ENCODE peak calls at places on chromosomes 7 and 10, in six cellular contexts. H is A673, N is brain microvascular endothelial cell, M is astrocyte of the spinal cord, L is LNCaP clone FGC, J is tibial artery. U is an unnamed sample.

GRCh38 chr7:44969049-44969700 is 9.6 kb downstream of the MYO1G start:
- DNase-seq in M (no peak), J (no peak), L (no peak), H (no peak), N (no peak), U (no peak)

GRCh38 chr10:60572511-60573194 is 183.0 kb upstream of the ANK3 start:
- DNase-seq in M (peak), H (peak), N (peak), J (no peak), L (peak), U (peak)

GRCh38 chr7:22858640-22859561 is 36.3 kb upstream of the TOMM7 start:
- DNase-seq in M (peak), H (peak), J (no peak), L (no peak), N (peak), U (peak)

GRCh38 chr7:49398730-49399129 is 374.7 kb upstream of the VWC2 start:
- DNase-seq in M (peak), N (no peak), H (no peak), L (no peak), J (no peak), U (peak)

GRCh38 chr7:100476903-100477870 is 1.8 kb downstream of the TSC22D4 start:
- DNase-seq in N (no peak), H (no peak), J (no peak), L (no peak), M (no peak), U (no peak)

GRCh38 chr7:4103352-4104091 is 578.6 kb upstream of the FOXK1 start:
- DNase-seq in H (peak), N (peak), M (peak), J (no peak), L (no peak), U (no peak)

GRCh38 chr10:47040041-47040491 is 128.8 kb downstream of the PTPN20 start:
- DNase-seq in L (no peak), N (no peak), H (no peak), J (no peak), M (no peak), U (no peak)

GRCh38 chr10:70267161-70267933 is 16.5 kb downstream of the NPFFR1 start:
- DNase-seq in N (peak), L (no peak), J (peak), M (peak), H (peak), U (peak)

GRCh38 chr10:50510517-50511473 is 113.0 kb downstream of the SGMS1 start:
- DNase-seq in N (no peak), H (no peak), J (no peak), M (peak), L (peak), U (no peak)

GRCh38 chr10:115093286-115093775 is at the start of gene ATRNL1:
- DNase-seq in N (no peak), M (peak), H (peak), J (no peak), L (no peak), U (no peak)

GRCh38 chr10:125201108-125201524 is 40.8 kb upstream of the CTBP2 start:
- DNase-seq in L (no peak), H (no peak), J (no peak), M (peak), N (peak), U (peak)

GRCh38 chr7:116030626-116031276 is at the start of gene TFEC:
- DNase-seq in L (no peak), N (peak), M (peak), J (no peak), H (peak), U (peak)

GRCh38 chr7:132771301-132771730 is 195.0 kb upstream of the PLXNA4 start:
- DNase-seq in L (no peak), N (no peak), M (no peak), J (no peak), H (no peak), U (no peak)

GRCh38 chr7:90708841-90709317 is 112.8 kb downstream of the CDK14 start:
- DNase-seq in N (no peak), J (no peak), M (no peak), L (no peak), H (peak), U (peak)

GRCh38 chr10:29949411-29950011 is 109.9 kb downstream of the JCAD start:
- DNase-seq in N (peak), M (peak), H (no peak), L (no peak), J (no peak), U (peak)

GRCh38 chr10:68110027-68110426 is 739 bp downstream of the MYPN start:
- DNase-seq in L (no peak), J (no peak), M (no peak), N (no peak), H (no peak), U (no peak)

GRCh38 chr7:122886357-122887081 is at the start of gene CADPS2:
- DNase-seq in L (peak), M (peak), J (peak), N (peak), H (peak), U (peak)

GRCh38 chr10:111856631-111857030 is 326.9 kb downstream of the GPAM start:
- DNase-seq in M (no peak), N (no peak), L (no peak), H (peak), J (no peak), U (peak)

GRCh38 chr10:35422236-35422635 is 85.9 kb downstream of the CCNY start:
- DNase-seq in J (no peak), L (no peak), M (no peak), H (no peak), N (no peak), U (peak)

GRCh38 chr7:108653526-108653925 is 83.9 kb downstream of the DNAJB9 start:
- DNase-seq in M (no peak), H (no peak), N (no peak), J (no peak), L (no peak), U (no peak)

GRCh38 chr7:143416565-143417149 is 8.0 kb upstream of the EPHA1 start:
- DNase-seq in N (no peak), M (peak), J (no peak), H (peak), L (peak), U (peak)

GRCh38 chr10:118214751-118215150 is 127.4 kb downstream of the FAM204A start:
- DNase-seq in L (no peak), H (no peak), N (no peak), J (no peak), M (no peak), U (no peak)

GRCh38 chr10:25261571-25261970 is 86.8 kb downstream of the GPR158 start:
- DNase-seq in M (no peak), N (no peak), H (no peak), J (no peak), L (no peak), U (no peak)

GRCh38 chr10:24952701-24953349 is 419 bp upstream of the PRTFDC1 start:
- DNase-seq in H (peak), M (no peak), N (peak), J (peak), L (no peak), U (peak)

GRCh38 chr10:8830064-8830463 is 775.6 kb downstream of the GATA3 start:
- DNase-seq in H (no peak), L (no peak), J (no peak), N (no peak), M (no peak), U (no peak)

GRCh38 chr7:111356941-111357340 is 205.4 kb downstream of the IMMP2L start:
- DNase-seq in H (no peak), J (no peak), N (no peak), L (no peak), M (peak), U (no peak)

GRCh38 chr7:96596120-96596826 is 113.4 kb downstream of the SEM1 start:
- DNase-seq in M (no peak), J (no peak), H (peak), N (no peak), L (peak), U (peak)
- TF ChIP-seq CTCF in M (no peak), J (no peak), H (no peak), N (peak), L (peak), U (peak)

DNA sequence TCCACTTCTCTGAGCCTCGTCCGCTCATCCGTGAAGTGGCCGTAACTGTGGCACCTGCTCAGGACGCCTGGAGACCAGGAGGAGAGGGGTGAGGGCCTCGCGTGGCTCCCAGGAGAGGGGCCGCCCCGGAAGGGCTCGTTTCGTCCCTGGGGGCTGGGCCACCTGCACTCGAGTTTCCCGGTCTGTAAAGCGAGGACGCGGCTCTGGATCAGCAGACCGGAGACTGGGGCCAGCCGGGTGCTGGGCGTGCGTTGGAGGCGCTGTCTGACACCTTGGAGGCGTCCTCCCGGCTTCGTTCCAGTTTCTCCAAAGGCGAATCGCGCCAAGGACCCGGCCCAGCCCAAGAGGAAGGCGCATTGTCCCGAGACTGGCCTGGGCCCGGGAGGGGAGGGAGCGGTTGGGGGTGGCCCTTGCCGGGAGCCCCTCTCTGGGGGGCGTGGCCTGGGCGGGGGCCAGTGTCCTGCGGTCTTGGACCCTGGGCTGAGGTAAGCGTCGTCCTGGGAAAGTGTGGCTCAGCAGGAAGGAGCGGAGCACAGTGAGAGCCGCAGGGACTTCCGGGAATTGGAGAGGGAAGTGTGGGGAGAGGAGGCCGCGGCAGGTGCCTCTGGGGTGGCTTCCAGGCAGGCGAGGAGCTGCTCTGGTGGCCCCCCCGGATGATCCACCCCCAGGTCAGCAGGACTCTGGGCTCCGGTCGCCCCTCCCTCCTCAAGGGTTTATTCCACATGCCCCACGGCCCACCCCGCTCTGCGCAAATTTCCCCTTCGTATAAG is 89.7 kb downstream of the FOXL3 start:
- DNase-seq in J (peak), L (no peak), H (no peak), N (no peak), M (no peak), U (no peak)
- H3K4me3 ChIP-seq in J (peak), L (no peak), H (no peak), N (no peak), M (no peak), U (no peak)

DNA sequence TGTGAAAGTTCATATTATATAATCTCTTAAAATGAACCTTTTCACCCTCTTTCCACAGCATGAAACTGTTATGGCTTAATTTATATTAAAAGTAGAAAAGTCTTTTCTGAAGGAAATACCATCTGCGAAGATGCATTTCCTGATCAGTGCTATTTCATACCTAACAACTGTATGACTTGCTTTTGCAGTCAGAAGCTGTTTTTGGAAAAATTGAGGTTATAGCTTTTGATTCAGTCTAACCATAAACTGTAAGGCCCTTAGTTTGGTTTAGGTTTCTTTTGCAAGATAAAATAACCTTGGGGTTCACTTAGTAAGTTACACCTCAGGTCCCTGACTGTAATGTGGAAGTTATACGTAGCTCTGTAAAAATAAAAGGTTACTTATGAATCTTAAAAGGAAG is 22.7 kb upstream of the PARP12 start:
- DNase-seq in M (no peak), L (no peak), H (no peak), N (no peak), J (no peak), U (no peak)
- TF ChIP-seq CTCF in M (no peak), L (no peak), H (no peak), N (no peak), J (no peak), U (no peak)

GRCh38 chr10:116147162-116147906 is 125.7 kb downstream of the GFRA1 start:
- DNase-seq in H (no peak), J (no peak), N (no peak), M (no peak), L (no peak), U (no peak)
- H3K4me3 ChIP-seq in H (no peak), J (no peak), N (no peak), M (no peak), L (no peak), U (no peak)

GRCh38 chr10:3047622-3047995 is 19.7 kb upstream of the PFKP start:
- DNase-seq in M (no peak), H (no peak), N (no peak), L (no peak), J (no peak), U (no peak)

GRCh38 chr10:3046210-3046779 is 21.1 kb upstream of the PFKP start:
- DNase-seq in L (no peak), N (no peak), H (no peak), J (no peak), M (no peak), U (no peak)

GRCh38 chr10:3046941-3047621 is 20.3 kb upstream of the PFKP start:
- DNase-seq in J (no peak), M (peak), L (no peak), N (no peak), H (no peak), U (no peak)

GRCh38 chr10:3043512-3044368 is 23.6 kb upstream of the PFKP start:
- DNase-seq in J (peak), N (peak), L (peak), H (peak), M (peak), U (peak)

GRCh38 chr10:3045471-3046209 is 21.7 kb upstream of the PFKP start:
- DNase-seq in H (no peak), J (peak), M (peak), N (peak), L (no peak), U (peak)
- TF ChIP-seq CTCF in H (no peak), J (no peak), M (peak), N (peak), L (no peak), U (peak)

GRCh38 chr10:93067443-93068365 is 6.0 kb upstream of the CYP26A1 start:
- DNase-seq in H (no peak), M (no peak), L (no peak), J (no peak), N (no peak), U (no peak)
- H3K4me3 ChIP-seq in H (peak), M (no peak), L (no peak), J (peak), N (no peak), U (no peak)

GRCh38 chr10:74738985-74739567 is 87.3 kb upstream of the KAT6B start:
- DNase-seq in M (peak), N (peak), L (no peak), J (no peak), H (no peak), U (peak)
- TF ChIP-seq CTCF in M (peak), N (peak), L (peak), J (no peak), H (peak), U (peak)